ENCODE peak calls at places on chromosomes 6 and 20, in five cellular contexts. E is T-helper 1 cell; N is AG09309; Q is MCF 10A; W is CD8-positive, alpha-beta memory T cell. I is an unnamed sample.

GRCh38 chr6:15491255-15491985 is 171.4 kb downstream of the DTNBP1 start:
- DNase-seq in E (peak), N (peak), Q (peak), W (peak), I (peak)

GRCh38 chr6:3376888-3377535 is 79.8 kb downstream of the SLC22A23 start:
- DNase-seq in E (no peak), N (no peak), Q (peak), W (no peak), I (no peak)

GRCh38 chr6:72551470-72551869 is 70.4 kb upstream of the KCNQ5 start:
- DNase-seq in E (no peak), N (no peak), Q (no peak), W (no peak), I (no peak)

GRCh38 chr6:144215402-144215931 is 65.2 kb downstream of the STX11 start:
- DNase-seq in E (no peak), N (no peak), Q (peak), W (no peak), I (peak)

GRCh38 chr20:46099491-46100287 is 9.9 kb upstream of the NCOA5 start:
- DNase-seq in E (no peak), N (no peak), Q (no peak), W (no peak), I (no peak)

GRCh38 chr20:17589161-17589834 is 19.4 kb downstream of the DSTN start:
- DNase-seq in E (no peak), N (no peak), Q (peak), W (no peak), I (no peak)

GRCh38 chr6:20789162-20789561 is 254.9 kb downstream of the CDKAL1 start:
- DNase-seq in E (no peak), N (no peak), Q (peak), W (no peak), I (no peak)

GRCh38 chr20:64188682-64189529 is 24.7 kb downstream of the MYT1 start:
- DNase-seq in E (no peak), N (no peak), Q (peak), W (no peak), I (no peak)

GRCh38 chr6:3385660-3386151 is 71.1 kb downstream of the SLC22A23 start:
- DNase-seq in E (no peak), N (no peak), Q (no peak), W (no peak), I (no peak)

GRCh38 chr20:46305331-46305972 is 2.8 kb downstream of the CDH22 start:
- DNase-seq in E (no peak), N (no peak), Q (no peak), W (no peak), I (no peak)

GRCh38 chr20:9119776-9120175 is 50.9 kb downstream of the PLCB4 start:
- DNase-seq in E (no peak), N (no peak), Q (peak), W (no peak), I (no peak)

GRCh38 chr20:50413088-50413500 is 97.1 kb upstream of the PTPN1 start:
- DNase-seq in E (no peak), N (peak), Q (peak), W (no peak), I (no peak)

GRCh38 chr6:1312444-1313363 is 806 bp downstream of the FOXQ1 start:
- DNase-seq in E (no peak), N (no peak), Q (no peak), W (no peak), I (no peak)

GRCh38 chr6:119227377-119227776 is 122.2 kb downstream of the MAN1A1 start:
- DNase-seq in E (no peak), N (no peak), Q (no peak), W (no peak), I (no peak)

GRCh38 chr6:13787146-13787545 is 27.2 kb downstream of the MCUR1 start:
- DNase-seq in E (no peak), N (no peak), Q (no peak), W (no peak), I (no peak)

GRCh38 chr6:53830356-53830755 is 35.6 kb downstream of the LRRC1 start:
- DNase-seq in E (no peak), N (no peak), Q (no peak), W (no peak), I (no peak)

GRCh38 chr20:9270831-9271230 is 201.9 kb downstream of the PLCB4 start:
- DNase-seq in E (no peak), N (peak), Q (peak), W (no peak), I (no peak)

GRCh38 chr6:45424628-45424955 is 46.9 kb upstream of the SUPT3H start:
- DNase-seq in E (no peak), N (no peak), Q (no peak), W (no peak), I (no peak)

GRCh38 chr20:17327185-17327780 is 100.4 kb downstream of the PCSK2 start:
- DNase-seq in E (no peak), N (no peak), Q (no peak), W (no peak), I (no peak)

GRCh38 chr20:14853079-14853478 is 515.7 kb upstream of the FLRT3 start:
- DNase-seq in E (no peak), N (no peak), Q (no peak), W (no peak), I (no peak)

GRCh38 chr6:13668291-13668928 is 43.2 kb downstream of the RANBP9 start:
- DNase-seq in E (no peak), N (no peak), Q (peak), W (no peak), I (no peak)

GRCh38 chr6:36839819-36840379 is 655 bp upstream of the CPNE5 start:
- DNase-seq in E (no peak), N (no peak), Q (no peak), W (peak), I (peak)

GRCh38 chr20:44153636-44154043 is 33.3 kb downstream of the JPH2 start:
- DNase-seq in E (no peak), N (no peak), Q (no peak), W (peak), I (peak)

GRCh38 chr6:150177260-150178246 is 34.7 kb downstream of the PPP1R14C start:
- DNase-seq in E (no peak), N (no peak), Q (no peak), W (no peak), I (no peak)

GRCh38 chr6:34115396-34116314 is 30.2 kb downstream of the GRM4 start:
- DNase-seq in E (no peak), N (no peak), Q (peak), W (peak), I (peak)

GRCh38 chr6:71721642-71722041 is 164.7 kb upstream of the RIMS1 start:
- DNase-seq in E (no peak), N (peak), Q (no peak), W (no peak), I (no peak)

GRCh38 chr6:83117802-83118201 is 50.3 kb downstream of the DOP1A start:
- DNase-seq in E (no peak), N (no peak), Q (no peak), W (no peak), I (no peak)

GRCh38 chr6:137423444-137424168 is 70.6 kb downstream of the OLIG3 start:
- DNase-seq in E (no peak), N (no peak), Q (no peak), W (no peak), I (no peak)

GRCh38 chr20:54897787-54898186 is 422.4 kb downstream of the DOK5 start:
- DNase-seq in E (no peak), N (no peak), Q (no peak), W (no peak), I (no peak)

GRCh38 chr6:113813207-113813606 is 43.9 kb upstream of the MARCKS start:
- DNase-seq in E (no peak), N (peak), Q (no peak), W (no peak), I (no peak)

I was measured in activated CD4-positive, alpha-beta T cell treated with anti-CD3 and anti-CD28 coated beads, Interleukin-2, amount 50 U/mL, for 1 hour.